ENCODE peak calls at places on chromosomes 6 and 20, in seven cellular contexts. Z, I, X, J, D, W and Q are unnamed samples.
A peak's percentile ranks its signal among the peaks of the same experiment; 100 is the strongest.

GRCh38 chr6:9315966-9316650 is 880.8 kb upstream of the SLC35B3 start:
- DNase-seq in Z (no peak), I (no peak), X (no peak), J (no peak), D (no peak), W (no peak), Q (no peak)

GRCh38 chr6:93848011-93848620 is 428.8 kb upstream of the EPHA7 start:
- DNase-seq in Z (no peak), I (no peak), X (no peak), J (no peak), D (no peak), W (no peak), Q (no peak)

GRCh38 chr20:53264604-53265003 is 292.4 kb downstream of the TSHZ2 start:
- DNase-seq in Z (no peak), I (no peak), X (no peak), J (no peak), D (no peak), W (no peak), Q (no peak)

GRCh38 chr6:3260772-3261517 is 2.2 kb downstream of the PSMG4 start:
- DNase-seq in Z (no peak), I (no peak), X (no peak), J (no peak), D (no peak), W (no peak), Q (no peak)

GRCh38 chr20:44074252-44075151 is 112.5 kb downstream of the JPH2 start:
- DNase-seq in Z (no peak), I (no peak), X (no peak), J (no peak), D (no peak), W (no peak), Q (no peak)

GRCh38 chr6:39357998-39358686 is 35.6 kb upstream of the KCNK16 start:
- DNase-seq in Z (no peak), I (no peak), X (no peak), J (no peak), D (no peak), W (no peak), Q (no peak)

GRCh38 chr20:36591854-36592641 is 13.5 kb upstream of the RAB5IF start:
- DNase-seq in Z (peak; percentile 44), I (peak; percentile 8), X (peak; percentile 15), J (no peak), D (no peak), W (no peak), Q (no peak)

GRCh38 chr6:37014667-37015066 is 9.2 kb downstream of the FGD2 start:
- DNase-seq in Z (no peak), I (no peak), X (no peak), J (no peak), D (no peak), W (no peak), Q (no peak)

GRCh38 chr6:167437888-167438484 is 113.1 kb downstream of the TTLL2 start:
- DNase-seq in Z (no peak), I (no peak), X (no peak), J (no peak), D (no peak), W (no peak), Q (no peak)

GRCh38 chr6:132236744-132237143 is 164.5 kb downstream of the MOXD1 start:
- DNase-seq in Z (no peak), I (no peak), X (no peak), J (no peak), D (no peak), W (no peak), Q (no peak)

GRCh38 chr20:63653041-63653973 is at the start of gene STMN3:
- DNase-seq in Z (peak; percentile 71), I (peak; percentile 50), X (peak; percentile 57), J (peak; percentile 50), D (peak; percentile 74), W (peak; percentile 62), Q (peak; percentile 60)

GRCh38 chr6:18823782-18824386 is 436.7 kb downstream of the RNF144B start:
- DNase-seq in Z (peak; percentile 29), I (no peak), X (no peak), J (no peak), D (no peak), W (no peak), Q (peak; percentile 4)

GRCh38 chr20:54151511-54152226 is 22.1 kb downstream of the CYP24A1 start:
- DNase-seq in Z (no peak), I (no peak), X (no peak), J (no peak), D (no peak), W (no peak), Q (no peak)

GRCh38 chr6:42136508-42137191 is 5.8 kb downstream of the C6orf132 start:
- DNase-seq in Z (peak; percentile 25), I (no peak), X (no peak), J (peak; percentile 86), D (no peak), W (no peak), Q (peak; percentile 72)

GRCh38 chr6:116221067-116221466 is 32.8 kb downstream of the TSPYL4 start:
- DNase-seq in Z (no peak), I (no peak), X (no peak), J (no peak), D (no peak), W (no peak), Q (no peak)

GRCh38 chr6:107153061-107153460 is 37.7 kb upstream of the BEND3 start:
- DNase-seq in Z (no peak), I (peak; percentile 46), X (no peak), J (no peak), D (no peak), W (no peak), Q (no peak)

GRCh38 chr6:31525932-31526591 is 2.7 kb upstream of the MCCD1 start:
- DNase-seq in Z (no peak), I (no peak), X (no peak), J (no peak), D (no peak), W (no peak), Q (no peak)

GRCh38 chr6:84428300-84428907 is 201.0 kb upstream of the CEP162 start:
- DNase-seq in Z (no peak), I (peak; percentile 35), X (no peak), J (peak; percentile 3), D (no peak), W (no peak), Q (no peak)

GRCh38 chr6:117739869-117740268 is 64.6 kb downstream of the NUS1 start:
- DNase-seq in Z (no peak), I (no peak), X (no peak), J (no peak), D (no peak), W (no peak), Q (no peak)

GRCh38 chr6:138817799-138818198 is 21.9 kb downstream of the ECT2L start:
- DNase-seq in Z (no peak), I (peak; percentile 96), X (no peak), J (no peak), D (no peak), W (no peak), Q (peak; percentile 73)

GRCh38 chr6:159716247-159717086 is 10.8 kb upstream of the WTAP start:
- DNase-seq in Z (no peak), I (no peak), X (no peak), J (no peak), D (no peak), W (no peak), Q (no peak)

GRCh38 chr6:156703719-156704118 is 73.5 kb upstream of the ARID1B start:
- DNase-seq in Z (no peak), I (no peak), X (no peak), J (no peak), D (no peak), W (no peak), Q (no peak)

GRCh38 chr6:31293343-31293742 is 21.5 kb upstream of the HLA-C start:
- DNase-seq in Z (no peak), I (no peak), X (no peak), J (no peak), D (no peak), W (no peak), Q (no peak)

GRCh38 chr20:61719691-61720347 is 345.9 kb downstream of the TAF4 start:
- DNase-seq in Z (peak; percentile 39), I (no peak), X (no peak), J (no peak), D (no peak), W (no peak), Q (no peak)

GRCh38 chr6:29696147-29697129 is 15.5 kb upstream of the ZFP57 start:
- DNase-seq in Z (no peak), I (no peak), X (no peak), J (no peak), D (no peak), W (no peak), Q (no peak)

GRCh38 chr20:37956099-37956498 is 53.2 kb downstream of the VSTM2L start:
- DNase-seq in Z (no peak), I (peak; percentile 64), X (no peak), J (no peak), D (no peak), W (no peak), Q (no peak)

GRCh38 chr6:28489366-28490190 is 26.0 kb downstream of the GPX6 start:
- DNase-seq in Z (peak; percentile 50), I (no peak), X (peak; percentile 4), J (peak; percentile 49), D (peak; percentile 9), W (no peak), Q (peak; percentile 29)